ENCODE peak calls at places on chromosome 18, in four cellular contexts. C is cardiac fibroblast, H is adrenal gland, N is Peyer's patch. P is an unnamed sample.

GRCh38 chr18:56831988-56832387 is 180.8 kb downstream of the WDR7 start:
- DNase-seq in C (no peak), H (no peak), N (no peak), P (no peak)

GRCh38 chr18:49980869-49981268 is 167.5 kb upstream of the ACAA2 start:
- DNase-seq in C (no peak), H (no peak), N (no peak), P (no peak)

GRCh38 chr18:13680612-13681011 is 45.7 kb downstream of the FAM210A start:
- DNase-seq in C (no peak), H (no peak), N (no peak), P (no peak)

GRCh38 chr18:11047817-11048216 is 101.6 kb downstream of the PIEZO2 start:
- DNase-seq in C (no peak), H (no peak), N (no peak), P (no peak)

GRCh38 chr18:13587477-13587876 is 138.9 kb downstream of the FAM210A start:
- DNase-seq in C (no peak), H (no peak), N (no peak), P (no peak)

GRCh38 chr18:36419913-36420531 is 122.5 kb downstream of the FHOD3 start:
- DNase-seq in C (peak; percentile 56), H (peak; percentile 25), N (no peak), P (no peak)

GRCh38 chr18:41096504-41096903 is 858.5 kb upstream of the PIK3C3 start:
- DNase-seq in C (peak; percentile 73), H (no peak), N (no peak), P (no peak)

GRCh38 chr18:42401131-42401673 is 446.2 kb downstream of the PIK3C3 start:
- DNase-seq in C (no peak), H (no peak), N (no peak), P (no peak)

GRCh38 chr18:36200354-36200771 is 13.1 kb downstream of the MOCOS start:
- DNase-seq in C (no peak), H (no peak), N (no peak), P (no peak)

GRCh38 chr18:39561136-39561535 is 1995.5 kb upstream of the CELF4 start:
- DNase-seq in C (peak; percentile 16), H (no peak), N (no peak), P (no peak)

GRCh38 chr18:50401888-50402287 is 27.0 kb downstream of the SKA1 start:
- DNase-seq in C (peak; percentile 34), H (peak; percentile 97), N (no peak), P (no peak)

GRCh38 chr18:34639662-34640061 is 70.4 kb upstream of the DTNA start:
- DNase-seq in C (no peak), H (no peak), N (no peak), P (no peak)

GRCh38 chr18:10475633-10476388 is 21.4 kb downstream of the APCDD1 start:
- DNase-seq in C (no peak), H (no peak), N (no peak), P (no peak)

GRCh38 chr18:50051288-50051687 is 143.7 kb downstream of the MYO5B start:
- DNase-seq in C (no peak), H (no peak), N (no peak), P (no peak)

GRCh38 chr18:33495278-33495677 is 54.8 kb upstream of the CCDC178 start:
- DNase-seq in C (peak; percentile 52), H (no peak), N (no peak), P (peak; percentile 14)

GRCh38 chr18:64678048-64678447 is 529.2 kb upstream of the LINC00305 start:
- DNase-seq in C (no peak), H (no peak), N (no peak), P (no peak)

GRCh38 chr18:66764225-66764624 is 160.3 kb upstream of the CDH19 start:
- DNase-seq in C (no peak), H (no peak), N (no peak), P (no peak)

GRCh38 chr18:56306793-56307192 is 331.6 kb downstream of the TXNL1 start:
- DNase-seq in C (no peak), H (no peak), N (no peak), P (no peak)

GRCh38 chr18:45166341-45167108 is 448.8 kb upstream of the SLC14A2 start:
- DNase-seq in C (peak; percentile 98), H (no peak), N (no peak), P (no peak)

GRCh38 chr18:13175754-13176210 is 42.8 kb upstream of the LDLRAD4 start:
- DNase-seq in C (peak; percentile 19), H (no peak), N (no peak), P (no peak)

GRCh38 chr18:23828426-23828825 is 139.2 kb downstream of the LAMA3 start:
- DNase-seq in C (peak; percentile 87), H (no peak), N (no peak), P (peak; percentile 55)

GRCh38 chr18:27991391-27991790 is 185.5 kb downstream of the CDH2 start:
- DNase-seq in C (no peak), H (no peak), N (no peak), P (no peak)

GRCh38 chr18:13629841-13630747 is 96.3 kb downstream of the FAM210A start:
- DNase-seq in C (peak; percentile 66), H (peak; percentile 44), N (peak; percentile 44), P (peak; percentile 87)

DNA sequence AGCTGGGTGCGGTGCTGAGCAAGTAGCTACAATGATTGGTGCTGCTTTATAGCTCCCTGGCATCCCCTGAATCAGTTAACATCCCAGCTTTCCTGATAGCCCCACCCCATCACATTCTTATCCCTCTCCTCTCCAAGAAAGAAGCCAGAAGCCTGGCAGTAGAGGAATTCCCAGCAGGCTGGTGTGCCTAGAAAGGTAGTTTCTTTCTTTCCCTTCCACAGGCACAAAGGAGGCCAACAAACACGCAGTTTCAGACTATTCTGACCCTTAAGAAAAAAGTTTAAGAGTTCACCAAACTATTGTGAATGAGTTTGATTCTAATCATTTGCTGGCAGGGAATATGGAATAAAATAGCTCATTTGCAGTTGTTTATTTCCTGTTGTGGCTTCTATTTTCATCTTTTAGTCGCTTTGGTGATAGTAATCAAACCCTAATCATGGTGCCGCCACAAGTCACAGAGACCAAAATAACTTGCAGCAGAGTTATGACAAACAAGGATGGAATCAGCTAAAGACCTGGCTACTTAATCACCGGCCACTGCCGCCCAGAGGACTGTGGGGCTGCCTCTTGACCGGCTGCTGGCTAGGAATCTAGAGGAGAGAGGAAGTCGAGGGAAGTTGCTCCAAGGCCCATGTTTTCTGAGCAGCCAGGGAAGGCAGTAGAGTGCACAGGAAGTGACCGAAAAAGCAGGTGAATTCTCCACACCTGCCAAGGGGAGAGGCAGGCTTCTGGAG is 4.9 kb upstream of the SMAD7 start:
- DNase-seq in C (peak; percentile 92), H (no peak), N (no peak), P (no peak)
- TF ChIP-seq CTCF in C (peak; percentile 7), H (no peak), N (no peak), P (no peak)

GRCh38 chr18:3284501-3284900 is 22.6 kb downstream of the MYL12B start:
- DNase-seq in C (no peak), H (no peak), N (no peak), P (no peak)

GRCh38 chr18:3283253-3283863 is 21.4 kb downstream of the MYL12B start:
- DNase-seq in C (no peak), H (no peak), N (no peak), P (no peak)

GRCh38 chr18:3281456-3282400 is 19.8 kb downstream of the MYL12B start:
- DNase-seq in C (peak; percentile 91), H (no peak), N (no peak), P (peak; percentile 51)

GRCh38 chr18:3283908-3284307 is 22.0 kb downstream of the MYL12B start:
- DNase-seq in C (no peak), H (no peak), N (no peak), P (no peak)

GRCh38 chr18:3279201-3280185 is 17.6 kb downstream of the MYL12B start:
- DNase-seq in C (no peak), H (no peak), N (no peak), P (peak; percentile 53)
- TF ChIP-seq CTCF in C (no peak), H (no peak), N (no peak), P (no peak)

DNA sequence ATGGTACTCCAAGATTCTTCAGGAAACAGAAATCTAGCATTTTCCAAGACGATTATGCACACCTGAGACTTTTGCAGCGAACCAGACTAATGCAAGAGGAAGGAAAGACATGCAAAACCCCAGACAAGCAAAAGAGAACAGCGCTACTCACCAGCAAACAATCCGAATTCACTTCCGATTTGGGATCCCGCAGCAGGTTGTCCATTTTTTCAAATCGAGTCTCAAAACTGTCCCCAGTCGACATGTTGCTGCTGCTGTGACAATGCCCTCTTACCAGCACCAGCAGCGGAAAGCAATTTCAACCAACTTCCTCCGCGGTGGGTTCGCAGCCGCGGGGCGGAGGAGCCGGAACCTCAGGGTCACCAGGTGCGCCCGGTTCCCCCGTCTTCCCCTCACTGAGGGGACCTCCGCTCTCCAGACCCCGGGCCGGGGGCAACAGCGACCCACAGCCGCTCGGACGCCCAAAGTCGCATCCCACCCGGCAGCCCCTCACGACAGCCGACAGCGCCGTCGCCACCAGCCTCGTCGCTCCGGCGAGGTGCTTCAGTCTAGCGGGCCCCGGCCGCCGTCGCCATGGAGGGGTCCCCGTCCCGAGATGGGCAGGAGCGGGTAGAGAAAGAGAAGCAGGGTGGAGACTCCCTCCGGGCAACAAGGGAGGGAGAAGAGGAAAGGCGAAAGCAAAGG is 804 bp downstream of the ROCK1 start:
- DNase-seq in C (peak; percentile 53), H (peak; percentile 31), N (peak; percentile 71), P (peak; percentile 36)
- TF ChIP-seq CTCF in C (no peak), H (no peak), N (no peak), P (no peak)

GRCh38 chr18:60044290-60045006 is 144.7 kb downstream of the PMAIP1 start:
- DNase-seq in C (peak; percentile 78), H (no peak), N (no peak), P (no peak)
- TF ChIP-seq CTCF in C (no peak), H (no peak), N (no peak), P (no peak)

GRCh38 chr18:79988079-79988924 is at the start of gene TXNL4A:
- DNase-seq in C (peak; percentile 84), H (peak; percentile 84), N (peak; percentile 81), P (peak; percentile 95)
- TF ChIP-seq CTCF in C (peak; percentile 23), H (peak; percentile 10), N (peak; percentile 4), P (peak; percentile 40)

GRCh38 chr18:77160515-77160914 is 27.9 kb upstream of the MBP start:
- DNase-seq in C (no peak), H (no peak), N (no peak), P (no peak)
- TF ChIP-seq CTCF in C (no peak), H (no peak), N (no peak), P (no peak)

P was measured in GM20000.